ENCODE peak calls at places on chromosome 13, in seven cellular contexts. J is breast epithelium, N is suprapubic skin, E is stomach, R is prostate gland, Y is spleen, D is SK-N-MC. S is an unnamed sample. For H3K36me3, the result is how much of the 10 kb centered on the place peaks cover.

GRCh38 chr13:108121406-108121805 is 93.9 kb downstream of the LIG4 start:
- DNase-seq in R (no peak), D (no peak), J (no peak), N (no peak), Y (no peak), E (no peak), S (no peak)

GRCh38 chr13:41071775-41072174 is 10.5 kb downstream of the WBP4 start:
- DNase-seq in N (no peak), R (no peak), Y (no peak), D (no peak), E (no peak), J (no peak), S (no peak)

GRCh38 chr13:89602655-89603054 is 1744.8 kb upstream of the MIR17HG start:
- DNase-seq in J (no peak), D (no peak), E (no peak), R (no peak), Y (no peak), N (no peak), S (no peak)

GRCh38 chr13:112056739-112057433 is 10.1 kb upstream of the SOX1 start:
- DNase-seq in R (no peak), J (no peak), D (no peak), N (no peak), E (no peak), Y (peak), S (no peak)

GRCh38 chr13:46182491-46182877 is 507 bp upstream of the LCP1 start:
- DNase-seq in J (no peak), R (no peak), N (no peak), Y (no peak), D (no peak), E (no peak), S (no peak)

GRCh38 chr13:85806553-85807175 is 7.4 kb upstream of the SLITRK6 start:
- DNase-seq in E (no peak), Y (no peak), R (no peak), J (no peak), N (no peak), D (peak), S (no peak)

GRCh38 chr13:74129500-74130144 is 4.6 kb downstream of the KLF12 start:
- DNase-seq in Y (no peak), N (no peak), R (no peak), D (peak), E (no peak), J (no peak), S (peak)

GRCh38 chr13:75217949-75218348 is 264.0 kb downstream of the TBC1D4 start:
- DNase-seq in D (no peak), Y (no peak), N (no peak), R (no peak), E (no peak), J (no peak), S (no peak)

GRCh38 chr13:41700790-41701310 is 243.5 kb downstream of the RGCC start:
- DNase-seq in N (no peak), Y (no peak), R (peak), E (no peak), D (peak), J (no peak), S (no peak)

GRCh38 chr13:71830736-71831135 is 36.3 kb downstream of the DACH1 start:
- DNase-seq in R (no peak), N (no peak), Y (no peak), E (no peak), D (no peak), J (no peak), S (no peak)

GRCh38 chr13:75495938-75496337 is 14.0 kb upstream of the TBC1D4 start:
- DNase-seq in R (no peak), J (no peak), Y (no peak), D (no peak), E (no peak), N (no peak), S (no peak)

GRCh38 chr13:44930907-44931676 is 58.2 kb downstream of the NUFIP1 start:
- DNase-seq in D (no peak), E (no peak), N (no peak), R (no peak), Y (no peak), J (no peak), S (no peak)

GRCh38 chr13:113835461-113836274 is 28.2 kb downstream of the GAS6 start:
- DNase-seq in J (no peak), N (no peak), Y (no peak), R (no peak), D (no peak), E (no peak), S (no peak)

GRCh38 chr13:22061806-22062391 is 391.0 kb downstream of the FGF9 start:
- DNase-seq in Y (no peak), E (no peak), J (no peak), N (no peak), D (no peak), R (no peak), S (no peak)

GRCh38 chr13:110055089-110055488 is 251.9 kb downstream of the COL4A1 start:
- DNase-seq in D (no peak), N (no peak), E (no peak), R (no peak), J (no peak), Y (no peak), S (no peak)

GRCh38 chr13:59047546-59047945 is 1116.2 kb downstream of the DIAPH3 start:
- DNase-seq in D (no peak), E (no peak), J (no peak), R (no peak), Y (no peak), N (no peak), S (no peak)

GRCh38 chr13:84925443-84925842 is 873.8 kb downstream of the SLITRK6 start:
- DNase-seq in R (no peak), Y (no peak), D (no peak), J (no peak), E (no peak), N (no peak), S (no peak)

GRCh38 chr13:42807866-42808265 is 26.5 kb downstream of the FAM216B start:
- DNase-seq in Y (no peak), J (no peak), R (no peak), D (no peak), N (no peak), E (no peak), S (no peak)

GRCh38 chr13:29304148-29304547 is 291.3 kb downstream of the SLC7A1 start:
- DNase-seq in N (no peak), R (no peak), D (no peak), E (no peak), Y (no peak), J (no peak), S (no peak)

GRCh38 chr13:30766957-30767603 is 31.7 kb downstream of the ALOX5AP start:
- DNase-seq in E (no peak), D (no peak), R (no peak), N (no peak), Y (no peak), J (no peak), S (no peak)

GRCh38 chr13:29165840-29166239 is 345.7 kb downstream of the MTUS2 start:
- DNase-seq in R (no peak), N (no peak), D (no peak), E (no peak), Y (no peak), J (no peak), S (no peak)

GRCh38 chr13:51912091-51912490 is 50.3 kb downstream of the CCDC70 start:
- DNase-seq in R (peak), D (no peak), N (no peak), J (no peak), E (peak), Y (no peak), S (no peak)

GRCh38 chr13:32811297-32811800 is 204.9 kb upstream of the KL start:
- DNase-seq in Y (no peak), J (no peak), D (peak), E (no peak), R (peak), N (no peak), S (peak)

GRCh38 chr13:42777476-42777875 is 3.9 kb upstream of the FAM216B start:
- DNase-seq in R (no peak), J (no peak), N (no peak), E (no peak), D (no peak), Y (no peak), S (no peak)

GRCh38 chr13:41991936-41992335 is 31.0 kb upstream of the VWA8 start:
- DNase-seq in J (no peak), R (no peak), Y (no peak), D (no peak), E (no peak), N (no peak), S (no peak)

GRCh38 chr13:23671902-23672301 is 101.7 kb downstream of the TNFRSF19 start:
- DNase-seq in D (no peak), R (no peak), N (no peak), Y (no peak), J (no peak), E (no peak), S (no peak)

GRCh38 chr13:19587635-19588300 is 26.4 kb upstream of the TPTE2 start:
- DNase-seq in E (no peak), R (no peak), Y (no peak), N (no peak), J (no peak), D (peak), S (no peak)

GRCh38 chr13:26011996-26012688 is 39.7 kb downstream of the SHISA2 start:
- DNase-seq in Y (peak), N (no peak), R (no peak), J (no peak), D (no peak), E (no peak), S (no peak)

GRCh38 chr13:81017525-81018152 is 676.7 kb upstream of the SPRY2 start:
- DNase-seq in E (no peak), Y (no peak), R (no peak), J (no peak), D (peak), N (no peak), S (no peak)

GRCh38 chr13:34201050-34201913 is 383.3 kb downstream of the RFC3 start:
- DNase-seq in D (no peak), J (no peak), R (peak), E (no peak), Y (no peak), N (no peak), S (no peak)

GRCh38 chr13:28440774-28441532 is 54.0 kb downstream of the FLT1 start:
- DNase-seq in D (no peak), R (no peak), Y (no peak), J (no peak), N (no peak), E (no peak), S (no peak)

GRCh38 chr13:76516013-76516412 is 370.2 kb downstream of the KCTD12 start:
- DNase-seq in Y (no peak), N (no peak), E (no peak), J (no peak), D (no peak), R (no peak), S (no peak)
- H3K4me3 ChIP-seq in Y (no peak), N (no peak), E (no peak), J (no peak), D (no peak), R (no peak), S (no peak)

GRCh38 chr13:102877285-102877684 is 31.5 kb downstream of the ERCC5 start:
- DNase-seq in R (no peak), E (no peak), D (no peak), J (no peak), N (no peak), Y (no peak), S (no peak)
- H3K36me3 ChIP-seq in R (under half), E (half or more), D (under half), J (under half), N (half or more), Y (half or more), S (under half)

GRCh38 chr13:98482476-98483444 is 94.1 kb downstream of the STK24 start:
- DNase-seq in J (peak), N (peak), D (no peak), E (peak), R (peak), Y (no peak), S (peak)
- TF ChIP-seq POLR2AphosphoS5 in J (no peak), N (no peak), D (no peak), E (peak), R (peak), Y (peak), S (peak)

GRCh38 chr13:94313321-94313720 is 166.2 kb downstream of the DCT start:
- DNase-seq in D (no peak), E (no peak), J (no peak), R (no peak), Y (no peak), N (no peak), S (no peak)
- H3K4me3 ChIP-seq in D (no peak), E (no peak), J (no peak), R (no peak), Y (no peak), N (no peak), S (no peak)

DNA sequence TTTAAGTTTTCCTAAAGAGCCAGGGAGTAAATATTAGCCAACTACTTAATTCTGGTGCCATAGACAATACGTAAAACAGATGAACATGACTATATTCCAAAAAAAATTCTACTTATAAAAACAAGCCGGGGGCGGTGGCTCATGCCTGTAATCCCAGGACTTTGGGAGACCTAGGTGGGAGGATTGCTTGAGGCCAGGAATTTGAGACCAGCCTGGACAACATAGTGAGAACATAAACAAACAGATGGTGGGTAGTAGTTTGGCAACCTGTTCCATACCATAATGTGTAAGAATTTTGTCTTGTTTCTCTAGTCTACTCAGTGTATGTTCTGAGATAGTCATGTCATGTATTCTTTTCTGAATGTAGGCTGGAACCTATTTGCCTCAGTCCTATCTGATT is 25.4 kb downstream of the ITM2B start:
- DNase-seq in N (no peak), E (no peak), D (no peak), R (no peak), Y (no peak), J (no peak), S (no peak)
- H3K36me3 ChIP-seq in N (half or more), E (half or more), D (half or more), R (under half), Y (half or more), J (under half), S (half or more)

GRCh38 chr13:35891973-35892441 is 239.2 kb downstream of the DCLK1 start:
- DNase-seq in R (no peak), N (no peak), E (no peak), J (no peak), D (no peak), Y (no peak), S (no peak)

GRCh38 chr13:35887028-35887666 is 244.0 kb downstream of the DCLK1 start:
- DNase-seq in D (no peak), R (no peak), Y (no peak), E (no peak), J (no peak), N (no peak), S (no peak)

GRCh38 chr13:35889560-35889959 is 241.6 kb downstream of the DCLK1 start:
- DNase-seq in Y (no peak), R (no peak), N (no peak), J (no peak), D (no peak), E (no peak), S (no peak)

GRCh38 chr13:35891486-35891885 is 239.7 kb downstream of the DCLK1 start:
- DNase-seq in D (no peak), Y (no peak), E (no peak), R (no peak), N (no peak), J (no peak), S (no peak)

DNA sequence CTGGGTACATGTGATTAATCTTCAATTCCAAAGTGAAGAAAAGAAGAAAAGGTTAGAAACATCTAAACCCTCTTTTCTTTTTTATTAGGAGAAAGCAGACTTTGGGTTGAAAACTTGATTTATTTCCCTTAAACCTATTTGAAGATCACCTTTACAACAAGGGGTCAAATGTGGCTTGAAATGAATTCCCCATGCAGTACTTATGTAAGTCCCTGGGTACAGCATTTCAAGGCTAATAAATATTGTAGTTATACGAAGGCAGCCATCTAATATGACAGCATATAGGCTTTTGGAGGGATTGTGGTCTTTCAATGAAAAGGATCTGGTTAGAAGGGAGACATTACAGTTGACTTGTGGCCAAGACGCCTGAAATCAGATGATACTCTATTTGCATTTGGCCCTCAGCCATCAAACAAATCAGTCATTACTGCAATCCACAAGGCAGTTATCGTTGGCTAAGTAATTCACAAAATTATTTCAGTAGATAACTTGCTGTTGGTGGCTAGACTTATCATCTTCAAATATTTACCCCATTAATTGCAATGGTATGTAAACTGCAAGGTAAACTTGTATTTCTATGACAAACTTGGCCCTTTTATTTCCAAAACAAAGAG is 242.7 kb downstream of the DCLK1 start:
- DNase-seq in N (no peak), Y (no peak), R (no peak), D (no peak), E (no peak), J (no peak), S (no peak)
- TF ChIP-seq POLR2AphosphoS5 in N (no peak), Y (no peak), R (no peak), D (no peak), E (no peak), J (no peak), S (no peak)

GRCh38 chr13:50428183-50428877 is 413.1 kb downstream of the KCNRG start:
- DNase-seq in E (no peak), N (no peak), R (no peak), Y (no peak), D (no peak), J (no peak), S (no peak)
- H3K4me3 ChIP-seq in E (no peak), N (no peak), R (no peak), Y (no peak), D (no peak), J (no peak), S (no peak)

GRCh38 chr13:91361755-91362271 is 14.3 kb downstream of the MIR17HG start:
- DNase-seq in Y (no peak), E (no peak), N (no peak), R (no peak), D (no peak), J (no peak), S (no peak)
- H3K36me3 ChIP-seq in Y (under half), E (under half), N (under half), R (under half), D (half or more), J (under half), S (under half)

S was measured in transverse colon.